ENCODE peak calls at places on chromosome 4, in ten cellular contexts. A, Q, V, P, F, Z, T, D, N and C are unnamed samples.

GRCh38 chr4:6986067-6986780 is 56.9 kb upstream of the TADA2B start:
- DNase-seq in A (peak; percentile 57), Q (no peak), V (peak; percentile 32), P (peak; percentile 46), F (no peak), Z (peak; percentile 80), T (no peak), D (no peak), N (peak; percentile 84), C (peak; percentile 71)

GRCh38 chr4:629916-630641 is 4.7 kb downstream of the PDE6B start:
- DNase-seq in A (no peak), Q (no peak), V (no peak), P (no peak), F (no peak), Z (no peak), T (peak; percentile 41), D (no peak), N (no peak), C (no peak)

GRCh38 chr4:41189669-41190068 is 24.7 kb downstream of the APBB2 start:
- DNase-seq in A (no peak), Q (peak; percentile 78), V (no peak), P (no peak), F (no peak), Z (no peak), T (no peak), D (no peak), N (no peak), C (no peak)

GRCh38 chr4:182126096-182126495 is 117.1 kb upstream of the TENM3 start:
- DNase-seq in A (no peak), Q (no peak), V (no peak), P (no peak), F (no peak), Z (peak; percentile 36), T (no peak), D (no peak), N (no peak), C (peak; percentile 21)

GRCh38 chr4:40395908-40396806 is 61.0 kb downstream of the CHRNA9 start:
- DNase-seq in A (peak; percentile 37), Q (no peak), V (peak; percentile 49), P (peak; percentile 98), F (peak; percentile 61), Z (peak; percentile 45), T (peak; percentile 90), D (peak; percentile 86), N (no peak), C (peak; percentile 64)

GRCh38 chr4:172809319-172809718 is 359.3 kb upstream of the GALNT7 start:
- DNase-seq in A (no peak), Q (no peak), V (peak; percentile 43), P (no peak), F (no peak), Z (no peak), T (no peak), D (no peak), N (no peak), C (no peak)

GRCh38 chr4:19678763-19679162 is 572.9 kb upstream of the SLIT2 start:
- DNase-seq in A (no peak), Q (no peak), V (no peak), P (no peak), F (no peak), Z (peak; percentile 26), T (no peak), D (no peak), N (peak; percentile 49), C (peak; percentile 61)

GRCh38 chr4:25919676-25920075 is 5.7 kb downstream of the SMIM20 start:
- DNase-seq in A (peak; percentile 61), Q (no peak), V (no peak), P (no peak), F (no peak), Z (no peak), T (no peak), D (no peak), N (no peak), C (no peak)

GRCh38 chr4:146232131-146232722 is 17.9 kb downstream of the REELD1 start:
- DNase-seq in A (no peak), Q (no peak), V (no peak), P (no peak), F (no peak), Z (no peak), T (no peak), D (no peak), N (no peak), C (no peak)

GRCh38 chr4:132642196-132642817 is 506.8 kb upstream of the PCDH10 start:
- DNase-seq in A (peak; percentile 67), Q (peak; percentile 85), V (peak; percentile 42), P (peak; percentile 16), F (no peak), Z (peak; percentile 61), T (no peak), D (no peak), N (peak; percentile 22), C (peak; percentile 9)
- TF ChIP-seq CTCF in A (peak; percentile 80), Q (peak; percentile 98), V (peak; percentile 91), P (peak; percentile 68), F (no peak), Z (peak; percentile 89), T (peak; percentile 36), D (peak; percentile 4), N (peak; percentile 85), C (peak; percentile 51)

GRCh38 chr4:168998596-168998995 is 11.5 kb downstream of the CBR4 start:
- DNase-seq in A (no peak), Q (no peak), V (no peak), P (no peak), F (no peak), Z (no peak), T (no peak), D (no peak), N (no peak), C (no peak)

GRCh38 chr4:168999836-169000235 is 10.2 kb downstream of the CBR4 start:
- DNase-seq in A (no peak), Q (no peak), V (no peak), P (no peak), F (no peak), Z (no peak), T (no peak), D (no peak), N (no peak), C (no peak)

GRCh38 chr4:168993724-168994510 is 16.1 kb downstream of the CBR4 start:
- DNase-seq in A (no peak), Q (no peak), V (no peak), P (no peak), F (peak; percentile 31), Z (peak; percentile 18), T (no peak), D (no peak), N (peak; percentile 25), C (peak; percentile 53)

GRCh38 chr4:168994961-168995360 is 15.1 kb downstream of the CBR4 start:
- DNase-seq in A (no peak), Q (no peak), V (no peak), P (no peak), F (no peak), Z (no peak), T (no peak), D (no peak), N (no peak), C (no peak)

DNA sequence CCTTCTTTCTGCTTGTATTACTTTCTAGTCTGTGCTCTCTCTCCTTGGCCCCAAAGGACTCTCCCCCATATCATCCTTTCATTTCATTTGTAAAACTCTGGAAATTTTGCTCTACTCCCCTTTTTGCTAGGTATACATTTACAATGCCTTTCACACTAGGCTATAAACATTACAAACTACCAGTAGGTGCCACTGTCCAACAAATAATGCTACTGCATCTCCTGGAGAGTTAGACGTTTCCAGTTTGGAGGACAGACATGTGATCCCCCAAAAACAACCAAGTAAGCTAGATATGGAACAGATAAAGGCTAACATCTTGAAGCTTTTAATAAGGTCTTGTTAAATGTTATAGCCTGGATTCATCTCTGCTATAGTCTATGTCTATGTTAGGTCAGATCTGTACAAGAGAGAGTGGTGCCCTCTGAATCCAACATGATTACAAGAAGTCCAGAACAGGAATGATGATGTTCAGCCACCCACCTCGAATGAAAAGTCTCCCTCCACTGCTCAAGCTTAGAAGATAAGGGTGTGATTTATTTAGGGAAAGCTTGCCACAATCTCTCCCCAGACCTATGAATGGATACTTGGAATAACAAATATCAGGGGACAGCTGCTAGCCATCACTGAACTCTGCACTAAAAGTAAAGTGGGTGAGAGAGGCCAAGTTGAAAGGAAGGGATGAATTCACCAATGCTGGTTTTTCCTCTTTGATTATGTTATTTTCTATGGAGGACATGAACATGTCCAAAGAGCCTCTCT is 14.3 kb downstream of the CBR4 start:
- DNase-seq in A (no peak), Q (no peak), V (no peak), P (no peak), F (no peak), Z (peak; percentile 17), T (no peak), D (no peak), N (no peak), C (peak; percentile 38)
- TF ChIP-seq CTCF in A (peak; percentile 41), Q (peak; percentile 39), V (peak; percentile 12), P (peak; percentile 26), F (peak; percentile 26), Z (peak; percentile 15), T (peak; percentile 26), D (no peak), N (peak; percentile 32), C (peak; percentile 11)

GRCh38 chr4:125434136-125434535 is 119.4 kb downstream of the FAT4 start:
- DNase-seq in A (no peak), Q (no peak), V (no peak), P (no peak), F (no peak), Z (no peak), T (no peak), D (no peak), N (no peak), C (peak; percentile 81)

GRCh38 chr4:125428832-125429231 is 114.1 kb downstream of the FAT4 start:
- DNase-seq in A (no peak), Q (no peak), V (no peak), P (no peak), F (no peak), Z (no peak), T (no peak), D (no peak), N (no peak), C (no peak)

GRCh38 chr4:125433453-125433852 is 118.7 kb downstream of the FAT4 start:
- DNase-seq in A (no peak), Q (no peak), V (no peak), P (no peak), F (no peak), Z (peak; percentile 58), T (no peak), D (no peak), N (peak; percentile 74), C (peak; percentile 73)

GRCh38 chr4:125432078-125432477 is 117.3 kb downstream of the FAT4 start:
- DNase-seq in A (peak; percentile 13), Q (no peak), V (peak; percentile 11), P (no peak), F (no peak), Z (peak; percentile 12), T (no peak), D (no peak), N (peak; percentile 29), C (peak; percentile 34)
- TF ChIP-seq CTCF in A (peak; percentile 10), Q (no peak), V (peak; percentile 11), P (no peak), F (no peak), Z (peak; percentile 25), T (no peak), D (no peak), N (peak; percentile 63), C (peak; percentile 26)

GRCh38 chr4:32417113-32417704 is 1697.0 kb downstream of the PCDH7 start:
- DNase-seq in A (no peak), Q (peak; percentile 12), V (no peak), P (no peak), F (no peak), Z (no peak), T (no peak), D (no peak), N (no peak), C (no peak)
- TF ChIP-seq CTCF in A (peak; percentile 17), Q (peak; percentile 73), V (no peak), P (no peak), F (no peak), Z (peak; percentile 20), T (no peak), D (no peak), N (peak; percentile 28), C (peak; percentile 22)